ENCODE peak calls at places on chromosomes 11 and 22, in seven cellular contexts. O is HCT116, I is GM23338, R is HepG2, P is K562, L is SK-N-SH, M is GM12878. S is an unnamed sample.

GRCh38 chr11:1864831-1865665 is 12.2 kb downstream of the LSP1 start:
- DNase-seq in O (no peak), I (no peak), R (no peak), P (no peak), L (peak; percentile 77), M (no peak), S (no peak)

GRCh38 chr11:64711138-64711943 is 11.7 kb downstream of the NRXN2 start:
- DNase-seq in O (no peak), I (peak; percentile 92), R (no peak), P (peak; percentile 33), L (peak; percentile 70), M (no peak), S (no peak)

GRCh38 chr11:13134886-13135285 is 125.8 kb downstream of the RASSF10 start:
- DNase-seq in O (no peak), I (no peak), R (no peak), P (no peak), L (no peak), M (no peak), S (no peak)

GRCh38 chr22:17369553-17370035 is 334 bp downstream of the CECR2 start:
- DNase-seq in O (no peak), I (peak; percentile 71), R (no peak), P (no peak), L (peak; percentile 61), M (no peak), S (peak; percentile 16)

GRCh38 chr11:111737877-111738205 is 28.3 kb downstream of the PPP2R1B start:
- DNase-seq in O (no peak), I (no peak), R (no peak), P (no peak), L (no peak), M (no peak), S (no peak)

GRCh38 chr11:8971917-8972316 is 7.7 kb upstream of the TMEM9B start:
- DNase-seq in O (no peak), I (no peak), R (no peak), P (no peak), L (no peak), M (no peak), S (no peak)

GRCh38 chr11:69002743-69003231 is 10.3 kb downstream of the MRGPRF start:
- DNase-seq in O (no peak), I (no peak), R (no peak), P (no peak), L (no peak), M (no peak), S (no peak)

GRCh38 chr11:26297179-26297970 is 34.6 kb upstream of the ANO3 start:
- DNase-seq in O (peak; percentile 2), I (peak; percentile 66), R (peak; percentile 58), P (peak; percentile 12), L (peak; percentile 49), M (no peak), S (peak; percentile 54)

GRCh38 chr11:107263865-107264563 is 193.6 kb downstream of the CWF19L2 start:
- DNase-seq in O (no peak), I (no peak), R (no peak), P (no peak), L (no peak), M (peak; percentile 9), S (peak; percentile 19)

GRCh38 chr11:131897976-131898375 is 527.6 kb downstream of the NTM start:
- DNase-seq in O (no peak), I (no peak), R (no peak), P (no peak), L (no peak), M (no peak), S (no peak)

GRCh38 chr11:72475359-72475758 is 41.0 kb upstream of the CLPB start:
- DNase-seq in O (no peak), I (no peak), R (no peak), P (no peak), L (no peak), M (no peak), S (no peak)

GRCh38 chr11:44416776-44417175 is 106.8 kb upstream of the ALX4 start:
- DNase-seq in O (no peak), I (no peak), R (no peak), P (no peak), L (no peak), M (no peak), S (no peak)

GRCh38 chr22:19986011-19986409 is 30.6 kb downstream of the ARVCF start:
- DNase-seq in O (no peak), I (no peak), R (no peak), P (no peak), L (no peak), M (no peak), S (no peak)

GRCh38 chr11:34869425-34869824 is 46.8 kb downstream of the APIP start:
- DNase-seq in O (no peak), I (peak; percentile 78), R (peak; percentile 18), P (peak; percentile 21), L (peak; percentile 11), M (no peak), S (no peak)

GRCh38 chr22:17336061-17336460 is 33.2 kb upstream of the CECR2 start:
- DNase-seq in O (no peak), I (no peak), R (no peak), P (no peak), L (no peak), M (no peak), S (no peak)

GRCh38 chr11:117159892-117160291 is 15.8 kb downstream of the PAFAH1B2 start:
- DNase-seq in O (no peak), I (no peak), R (no peak), P (no peak), L (no peak), M (no peak), S (no peak)

GRCh38 chr11:134030853-134031252 is 38.0 kb upstream of the JAM3 start:
- DNase-seq in O (no peak), I (peak; percentile 69), R (no peak), P (peak; percentile 62), L (peak; percentile 56), M (no peak), S (no peak)

GRCh38 chr22:27075891-27076290 is 418.5 kb downstream of the MIAT start:
- DNase-seq in O (no peak), I (no peak), R (no peak), P (no peak), L (no peak), M (no peak), S (no peak)

GRCh38 chr22:39383841-39384625 is 15.5 kb upstream of the TAB1 start:
- DNase-seq in O (no peak), I (no peak), R (no peak), P (no peak), L (no peak), M (no peak), S (no peak)

DNA sequence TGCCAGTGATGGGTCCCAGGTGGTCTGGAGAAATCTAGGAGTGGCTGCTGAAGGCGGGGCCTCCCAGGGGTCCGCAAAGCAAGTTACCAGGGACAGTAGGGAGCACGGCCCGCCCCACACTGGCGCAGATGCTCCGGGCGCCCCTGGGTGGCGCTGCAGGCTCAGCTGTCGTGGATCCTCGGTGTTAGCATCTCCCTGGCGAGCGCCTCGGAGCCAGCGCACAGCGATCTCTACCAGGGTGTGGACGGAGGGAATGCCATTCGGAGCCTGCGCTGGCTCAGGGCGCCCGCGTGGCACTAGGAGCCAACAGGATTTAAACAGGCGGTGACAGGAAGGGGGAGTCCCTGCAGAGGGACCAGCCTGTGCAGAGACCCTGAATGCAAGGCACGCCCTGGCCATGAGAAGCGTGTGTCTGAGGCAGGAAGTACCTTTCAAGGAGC is 20.2 kb downstream of the FADS3 start:
- DNase-seq in O (peak; percentile 43), I (peak; percentile 92), R (peak; percentile 64), P (peak; percentile 88), L (peak; percentile 94), M (no peak), S (peak; percentile 41)
- H3K27ac ChIP-seq in O (no peak overlapping the region), I (no peak overlapping the region), R (no peak overlapping the region), P (peak overlapping the region; percentile 85), L (no peak overlapping the region), M (no peak overlapping the region), S (no peak overlapping the region)

GRCh38 chr11:105468154-105468553 is 141.7 kb upstream of the GRIA4 start:
- DNase-seq in O (no peak), I (no peak), R (no peak), P (no peak), L (no peak), M (no peak), S (no peak)

GRCh38 chr11:105469931-105470330 is 139.9 kb upstream of the GRIA4 start:
- DNase-seq in O (no peak), I (peak; percentile 14), R (no peak), P (no peak), L (no peak), M (no peak), S (no peak)

DNA sequence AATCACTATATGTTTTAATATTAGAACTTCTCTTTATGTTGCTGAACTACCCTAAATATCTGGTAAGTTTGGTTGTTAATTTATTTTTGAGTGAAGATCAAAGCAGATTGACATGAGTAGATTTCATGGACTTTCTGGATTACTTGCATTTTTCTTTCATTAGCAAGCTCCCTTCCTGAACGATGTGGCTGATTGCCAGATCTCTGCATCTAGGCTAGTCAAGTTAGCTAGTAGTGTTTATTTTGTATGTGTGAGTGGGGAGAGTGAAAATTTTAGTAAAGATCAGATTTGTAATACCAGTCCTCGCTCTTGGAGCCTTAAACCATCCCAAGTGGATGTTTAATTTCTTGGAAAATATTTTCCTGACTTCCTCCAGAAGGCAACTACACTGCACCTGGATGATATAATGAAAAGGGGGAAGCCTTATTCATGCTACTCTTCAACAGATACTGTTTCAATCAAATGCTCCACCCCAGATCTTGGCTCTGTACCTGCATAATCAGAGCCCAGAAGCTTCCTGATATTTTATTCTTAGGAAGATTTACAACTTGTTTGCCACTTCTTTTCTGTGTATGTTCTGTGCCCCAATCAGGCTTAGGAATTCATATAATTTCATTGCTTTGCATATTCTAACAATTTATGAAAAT is 143.2 kb upstream of the GRIA4 start:
- DNase-seq in O (peak; percentile 16), I (no peak), R (peak; percentile 4), P (no peak), L (no peak), M (no peak), S (no peak)
- TF ChIP-seq POLR2AphosphoS5 in O (no peak), I (no peak), R (no peak), P (no peak), L (no peak), M (no peak), S (no peak)

DNA sequence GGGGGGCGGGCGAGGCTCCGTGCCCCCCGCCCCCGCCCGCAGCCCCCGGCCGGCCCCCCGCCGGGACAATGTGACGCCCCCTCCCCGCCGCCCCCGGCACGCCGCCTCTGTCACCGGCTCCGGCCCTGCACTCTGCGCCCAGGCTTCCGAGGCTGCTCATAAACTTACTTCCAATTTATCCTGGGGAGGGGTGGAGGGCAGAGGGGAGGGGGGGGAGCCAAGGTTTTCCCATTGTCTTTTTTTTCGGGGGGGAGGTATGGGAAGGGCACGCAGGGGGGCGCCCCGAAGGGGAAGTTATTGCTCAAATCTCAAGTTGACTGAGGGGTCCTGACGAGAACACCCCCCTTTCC is 918 bp downstream of the PHF21A start:
- DNase-seq in O (no peak), I (no peak), R (no peak), P (peak; percentile 46), L (no peak), M (no peak), S (no peak)
- TF ChIP-seq REST in O (no peak), I (no peak), R (no peak), P (no peak), L (no peak), M (no peak), S (no peak)

DNA sequence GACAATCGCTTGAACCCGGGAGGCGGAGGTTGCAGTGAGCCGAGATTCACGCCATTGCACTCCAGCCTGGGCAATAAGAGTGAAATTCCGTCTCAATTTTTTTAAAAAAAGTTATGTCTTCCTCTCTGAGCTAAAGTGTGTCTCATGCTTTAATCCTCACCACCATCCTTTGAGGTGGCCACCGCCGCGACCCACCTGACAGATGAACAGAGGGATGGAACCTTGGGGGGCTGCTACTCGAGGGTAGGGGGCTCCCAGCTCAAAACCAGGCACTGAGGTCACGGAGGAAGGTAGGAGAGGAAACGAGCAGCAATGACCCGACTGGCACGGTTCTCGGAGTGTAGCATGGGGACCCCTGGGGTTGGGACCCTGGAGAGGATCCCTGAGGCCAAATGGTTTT is 10.7 kb upstream of the POLDIP3 start:
- DNase-seq in O (no peak), I (no peak), R (no peak), P (no peak), L (no peak), M (no peak), S (no peak)
- H3K27ac ChIP-seq in O (no peak overlapping the region), I (no peak overlapping the region), R (no peak overlapping the region), P (no peak overlapping the region), L (no peak overlapping the region), M (no peak overlapping the region), S (no peak overlapping the region)

S was measured in HL-60.